ENCODE peak calls at places on chromosomes 1 and 21, in five cellular contexts. X, K, G, B and P are unnamed samples. For H3K27me3, the result is how much of the 10 kb centered on the place peaks cover.

GRCh38 chr1:23555949-23556640 is 3.2 kb downstream of the ID3 start:
- DNase-seq in X (peak), K (peak), G (peak), B (no peak), P (peak)

GRCh38 chr1:29136463-29136915 is 12.8 kb upstream of the TMEM200B start:
- DNase-seq in X (no peak), K (peak), G (no peak), B (no peak), P (no peak)

GRCh38 chr1:17232759-17233661 is 15.9 kb upstream of the PADI3 start:
- DNase-seq in X (peak), K (no peak), G (peak), B (no peak), P (peak)

GRCh38 chr1:89804646-89805237 is 16.1 kb upstream of the LRRC8D start:
- DNase-seq in X (peak), K (peak), G (peak), B (peak), P (peak)

GRCh38 chr1:241343956-241344355 is 13.0 kb downstream of the RGS7 start:
- DNase-seq in X (no peak), K (no peak), G (no peak), B (no peak), P (no peak)

GRCh38 chr21:33327326-33327725 is 2.6 kb downstream of the IFNAR1 start:
- DNase-seq in X (no peak), K (no peak), G (no peak), B (no peak), P (no peak)

GRCh38 chr1:169486281-169486904 is 649 bp upstream of the SLC19A2 start:
- DNase-seq in X (peak), K (no peak), G (no peak), B (no peak), P (no peak)

GRCh38 chr1:48610628-48611542 is 138.9 kb upstream of the SPATA6 start:
- DNase-seq in X (peak), K (no peak), G (no peak), B (peak), P (no peak)

GRCh38 chr1:170461362-170461761 is 70.6 kb upstream of the GORAB start:
- DNase-seq in X (no peak), K (no peak), G (no peak), B (no peak), P (no peak)

GRCh38 chr1:27519341-27520258 is 29.6 kb upstream of the WASF2 start:
- DNase-seq in X (no peak), K (no peak), G (no peak), B (peak), P (peak)

GRCh38 chr1:24329797-24330543 is 10.8 kb downstream of the GRHL3 start:
- DNase-seq in X (no peak), K (no peak), G (no peak), B (no peak), P (no peak)

GRCh38 chr1:147514233-147514632 is 27.1 kb upstream of the BCL9 start:
- DNase-seq in X (no peak), K (no peak), G (no peak), B (no peak), P (no peak)

GRCh38 chr1:35888255-35888654 is 5.2 kb downstream of the AGO1 start:
- DNase-seq in X (no peak), K (no peak), G (no peak), B (no peak), P (peak)

GRCh38 chr1:167328762-167329483 is 108.2 kb downstream of the POU2F1 start:
- DNase-seq in X (no peak), K (no peak), G (no peak), B (no peak), P (no peak)

GRCh38 chr1:224759570-224760562 is 143.7 kb downstream of the CNIH3 start:
- DNase-seq in X (no peak), K (no peak), G (no peak), B (no peak), P (no peak)

GRCh38 chr1:53511933-53512806 is 53.0 kb downstream of the DMRTB1 start:
- DNase-seq in X (no peak), K (no peak), G (no peak), B (no peak), P (no peak)

GRCh38 chr1:207993477-207994445 is 82.8 kb upstream of the CD34 start:
- DNase-seq in X (no peak), K (no peak), G (no peak), B (no peak), P (peak)

GRCh38 chr1:81254560-81254959 is 546.2 kb upstream of the ADGRL2 start:
- DNase-seq in X (no peak), K (no peak), G (peak), B (no peak), P (no peak)

GRCh38 chr1:77473690-77474089 is 191.9 kb downstream of the AK5 start:
- DNase-seq in X (no peak), K (no peak), G (no peak), B (no peak), P (no peak)

GRCh38 chr21:18369115-18369514 is 34.5 kb downstream of the TMPRSS15 start:
- DNase-seq in X (peak), K (no peak), G (no peak), B (no peak), P (peak)

GRCh38 chr1:162854245-162854860 is 6.6 kb downstream of the CCDC190 start:
- DNase-seq in X (peak), K (peak), G (peak), B (no peak), P (peak)

GRCh38 chr1:91803847-91804545 is 82.0 kb downstream of the TGFBR3 start:
- DNase-seq in X (no peak), K (no peak), G (no peak), B (no peak), P (peak)

GRCh38 chr1:246592695-246593094 is 26.4 kb downstream of the CNST start:
- DNase-seq in X (no peak), K (no peak), G (no peak), B (no peak), P (no peak)

GRCh38 chr1:211356723-211357418 is 30.2 kb downstream of the TRAF5 start:
- DNase-seq in X (no peak), K (no peak), G (no peak), B (no peak), P (no peak)

GRCh38 chr1:158689841-158690240 is 3.3 kb upstream of the SPTA1 start:
- DNase-seq in X (no peak), K (no peak), G (no peak), B (no peak), P (no peak)

GRCh38 chr1:226420328-226420727 is 12.4 kb upstream of the PARP1 start:
- DNase-seq in X (no peak), K (no peak), G (no peak), B (no peak), P (peak)

GRCh38 chr1:203511513-203511912 is 17.6 kb downstream of the OPTC start:
- DNase-seq in X (no peak), K (peak), G (no peak), B (no peak), P (no peak)

GRCh38 chr1:207240325-207241095 is 81.0 kb upstream of the CD55 start:
- DNase-seq in X (peak), K (no peak), G (no peak), B (no peak), P (peak)

GRCh38 chr1:92975551-92976232 is 14.4 kb upstream of the DIPK1A start:
- DNase-seq in X (no peak), K (no peak), G (no peak), B (no peak), P (no peak)

GRCh38 chr21:41914358-41914757 is 35.2 kb upstream of the PRDM15 start:
- DNase-seq in X (no peak), K (peak), G (no peak), B (no peak), P (no peak)

GRCh38 chr1:163202833-163203451 is at the start of gene RGS5:
- DNase-seq in X (no peak), K (no peak), G (no peak), B (no peak), P (no peak)

GRCh38 chr1:16155537-16156410 is at the start of gene EPHA2:
- DNase-seq in X (peak), K (peak), G (peak), B (peak), P (peak)

GRCh38 chr21:42582422-42583149 is 68.9 kb downstream of the SLC37A1 start:
- DNase-seq in X (no peak), K (no peak), G (no peak), B (no peak), P (no peak)

GRCh38 chr21:41686664-41687063 is 80.2 kb downstream of the RIPK4 start:
- DNase-seq in X (no peak), K (peak), G (no peak), B (no peak), P (peak)

GRCh38 chr1:245986404-245987221 is 520.5 kb downstream of the SMYD3 start:
- DNase-seq in X (peak), K (no peak), G (peak), B (no peak), P (no peak)

GRCh38 chr1:19384113-19384512 is 72.0 kb downstream of the SLC66A1 start:
- DNase-seq in X (peak), K (peak), G (no peak), B (no peak), P (peak)

GRCh38 chr1:42003433-42003832 is 84.7 kb upstream of the HIVEP3 start:
- DNase-seq in X (no peak), K (no peak), G (peak), B (peak), P (no peak)

GRCh38 chr1:98981917-98982513 is 22.6 kb downstream of the PLPPR5 start:
- DNase-seq in X (no peak), K (no peak), G (no peak), B (no peak), P (no peak)

GRCh38 chr1:229582011-229582694 is 23.6 kb upstream of the ABCB10 start:
- DNase-seq in X (no peak), K (peak), G (no peak), B (no peak), P (no peak)

GRCh38 chr1:229581485-229581884 is 23.0 kb upstream of the ABCB10 start:
- DNase-seq in X (no peak), K (no peak), G (no peak), B (no peak), P (no peak)

GRCh38 chr1:229582715-229583114 is 24.2 kb upstream of the ABCB10 start:
- DNase-seq in X (no peak), K (no peak), G (no peak), B (no peak), P (no peak)

GRCh38 chr1:229578168-229579100 is 19.9 kb upstream of the ABCB10 start:
- DNase-seq in X (no peak), K (no peak), G (no peak), B (no peak), P (no peak)

DNA sequence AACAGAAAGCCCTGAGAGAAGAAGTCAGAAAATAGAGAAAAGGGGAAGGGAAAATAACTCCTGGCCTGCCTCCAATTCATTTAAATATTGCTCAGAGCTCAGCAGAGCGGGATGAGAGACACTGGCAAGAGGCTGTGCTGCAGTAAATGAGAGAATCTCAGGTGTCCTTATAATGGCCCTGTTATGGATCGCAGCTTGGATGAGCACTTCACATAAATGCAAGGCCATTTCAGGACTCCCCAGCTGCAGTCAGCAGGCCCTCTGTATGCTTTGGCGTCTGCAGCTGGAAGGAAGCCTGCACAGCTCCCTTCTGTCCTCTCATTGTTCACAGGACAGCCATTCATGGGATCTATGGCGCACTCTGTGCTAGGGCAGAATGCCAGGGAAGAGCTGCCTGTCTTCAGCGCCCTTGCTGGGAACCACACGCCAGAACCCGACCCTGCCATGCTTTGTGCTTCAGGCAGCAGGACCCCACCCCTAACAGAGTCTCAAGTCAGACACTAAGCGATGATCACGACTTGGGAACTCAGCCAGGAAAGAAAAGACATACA is 20.7 kb upstream of the ABCB10 start:
- DNase-seq in X (no peak), K (no peak), G (no peak), B (no peak), P (no peak)
- H3K4me3 ChIP-seq in X (no peak), K (no peak), G (no peak), B (no peak), P (no peak)

GRCh38 chr1:110671323-110671722 is 3.4 kb downstream of the KCNA3 start:
- DNase-seq in X (no peak), K (no peak), G (no peak), B (no peak), P (no peak)

GRCh38 chr1:110672753-110673108 is 2.0 kb downstream of the KCNA3 start:
- DNase-seq in X (no peak), K (no peak), G (no peak), B (no peak), P (peak)

GRCh38 chr1:110667766-110668165 is 7.0 kb downstream of the KCNA3 start:
- DNase-seq in X (no peak), K (no peak), G (no peak), B (no peak), P (no peak)

GRCh38 chr1:110672001-110672752 is 2.6 kb downstream of the KCNA3 start:
- DNase-seq in X (no peak), K (no peak), G (no peak), B (no peak), P (peak)

GRCh38 chr1:110668523-110668922 is 6.2 kb downstream of the KCNA3 start:
- DNase-seq in X (no peak), K (no peak), G (no peak), B (no peak), P (no peak)
- H3K27me3 ChIP-seq in X (half or more), K (under half), G (half or more), B (under half), P (under half)

GRCh38 chr21:45016491-45017375 is 57.6 kb upstream of the ADARB1 start:
- DNase-seq in X (no peak), K (peak), G (no peak), B (peak), P (no peak)

GRCh38 chr21:45017376-45017960 is 56.9 kb upstream of the ADARB1 start:
- DNase-seq in X (no peak), K (peak), G (no peak), B (peak), P (no peak)

GRCh38 chr21:45019076-45019886 is 55.1 kb upstream of the ADARB1 start:
- DNase-seq in X (no peak), K (peak), G (no peak), B (peak), P (no peak)

GRCh38 chr21:45019887-45020537 is 54.4 kb upstream of the ADARB1 start:
- DNase-seq in X (no peak), K (peak), G (no peak), B (peak), P (no peak)

DNA sequence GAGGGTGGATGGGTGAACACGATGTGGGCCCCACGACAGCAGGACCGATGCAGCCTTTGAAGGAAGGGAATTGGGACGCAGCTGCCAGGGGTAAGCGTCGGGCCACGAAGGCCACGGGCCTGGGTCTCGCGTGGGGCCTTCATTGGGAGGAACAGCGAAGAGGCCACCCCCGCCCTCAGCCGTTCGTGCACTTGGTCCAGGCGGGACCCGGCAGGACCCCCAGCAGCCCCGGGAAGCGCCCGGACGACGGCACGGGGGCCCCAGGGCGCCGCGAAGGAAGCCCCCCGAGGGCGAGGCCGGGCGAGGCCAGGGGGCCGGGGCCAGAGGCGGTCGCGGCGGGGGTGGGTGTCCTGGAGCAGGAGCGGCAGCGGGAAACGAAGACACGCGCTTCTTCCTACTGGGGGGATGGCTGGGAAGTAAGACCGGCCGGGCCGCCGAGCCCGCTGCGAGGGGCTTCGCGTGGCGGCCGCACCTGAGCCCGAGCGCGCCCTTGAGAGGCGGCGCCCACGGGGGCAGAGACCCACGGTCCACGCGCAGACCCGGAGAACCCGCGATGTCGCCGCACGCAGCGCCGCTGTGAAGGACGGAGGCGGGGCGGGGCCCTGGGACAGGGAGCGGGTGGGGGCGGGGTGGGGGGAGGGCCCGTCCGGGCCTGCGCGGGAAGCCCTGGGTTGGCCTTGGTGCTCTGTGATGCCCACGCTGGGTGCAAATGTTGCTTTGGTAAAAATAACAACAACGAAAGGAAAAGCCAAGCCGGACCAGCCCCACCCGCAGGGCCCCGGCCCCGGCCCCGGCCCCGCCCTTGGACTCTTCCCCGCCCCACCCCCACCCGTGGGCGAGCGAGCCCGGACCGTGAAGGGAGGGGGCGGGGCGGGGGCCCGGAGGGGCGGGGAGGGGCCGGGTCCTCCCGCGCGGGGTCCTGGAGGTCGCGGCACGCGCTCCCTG is 56.0 kb upstream of the ADARB1 start:
- DNase-seq in X (peak), K (peak), G (no peak), B (peak), P (no peak)
- H3K4me3 ChIP-seq in X (peak), K (peak), G (no peak), B (peak), P (peak)

DNA sequence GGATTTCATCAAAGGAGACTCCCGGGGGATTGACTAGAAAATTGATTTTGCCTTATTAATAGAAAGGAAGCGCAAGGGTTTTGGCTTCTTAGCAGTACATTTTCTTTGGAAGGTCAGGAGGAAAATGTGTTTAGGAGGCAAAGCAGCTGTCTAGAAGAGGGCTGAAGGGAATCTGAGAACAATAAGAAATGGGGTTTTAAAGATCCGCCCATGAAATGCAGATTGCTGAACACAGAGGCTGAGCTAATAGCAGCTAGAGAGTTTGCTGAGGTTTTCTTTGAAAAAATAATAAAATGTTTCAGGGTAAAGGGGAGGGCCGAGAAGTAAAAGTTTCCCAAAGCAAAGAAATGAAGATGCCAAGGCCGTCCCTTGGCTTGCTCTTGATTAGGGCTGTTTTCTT is 4.9 kb downstream of the SERTAD4 start:
- DNase-seq in X (no peak), K (no peak), G (no peak), B (no peak), P (no peak)
- H3K27me3 ChIP-seq in X (under half), K (under half), G (under half), B (under half), P (under half)

GRCh38 chr1:220221269-220221668 is 51.0 kb downstream of the RAB3GAP2 start:
- DNase-seq in X (no peak), K (no peak), G (no peak), B (no peak), P (no peak)
- H3K4me3 ChIP-seq in X (no peak), K (no peak), G (no peak), B (no peak), P (no peak)

DNA sequence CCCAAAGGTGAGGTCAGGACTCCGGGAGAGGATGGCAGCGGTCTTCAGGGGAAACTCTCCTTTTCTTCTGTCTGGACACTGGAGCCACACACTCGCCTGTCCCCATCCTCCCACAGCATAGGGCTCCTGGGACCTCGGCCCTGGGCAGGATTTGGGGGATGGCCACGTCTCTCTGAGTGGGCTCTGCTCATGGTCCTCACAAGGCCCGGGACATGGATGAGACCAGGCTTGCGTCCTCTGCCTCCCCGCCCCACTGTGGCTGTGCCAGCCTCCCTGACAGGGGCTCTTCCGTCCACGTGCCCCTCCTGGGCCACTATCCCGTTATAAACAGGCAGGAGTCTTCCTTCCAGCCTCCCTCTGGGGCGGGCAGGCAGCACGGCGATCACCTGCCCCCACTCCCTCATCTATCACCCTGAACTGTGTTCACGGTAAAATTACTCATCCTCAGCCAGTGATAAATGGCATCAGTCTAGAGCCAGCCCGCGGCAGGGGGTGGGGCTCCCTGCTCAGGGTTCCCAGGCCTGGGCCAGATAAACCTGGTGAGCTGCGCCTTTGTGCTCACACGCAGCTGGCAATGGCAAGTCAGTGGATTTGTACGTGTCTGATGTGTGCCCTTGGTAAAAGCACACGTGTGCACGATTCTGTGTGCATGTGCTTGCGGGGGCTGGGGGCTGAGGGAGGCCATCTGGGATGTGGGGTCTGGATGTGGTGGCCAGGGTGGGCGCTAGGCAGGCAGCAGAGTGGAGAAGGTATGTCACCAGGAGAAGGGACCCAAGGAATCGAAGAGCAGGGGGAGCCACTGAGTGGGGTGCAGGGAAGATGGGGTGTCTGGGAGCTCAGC is 12.6 kb upstream of the SAMD11 start:
- DNase-seq in X (peak), K (peak), G (no peak), B (peak), P (peak)
- H3K27me3 ChIP-seq in X (under half), K (under half), G (under half), B (under half), P (under half)

GRCh38 chr1:237043846-237044636 is 2.1 kb downstream of the RYR2 start:
- DNase-seq in X (no peak), K (no peak), G (no peak), B (no peak), P (no peak)
- H3K4me3 ChIP-seq in X (no peak), K (peak), G (no peak), B (peak), P (no peak)